ENCODE peak calls at places on chromosome 6, in ten cellular contexts. R, B, I, U, P, H, K, V, O and F are unnamed samples. For H3K4me1, the result is how much of the 10 kb centered on the place peaks cover.

GRCh38 chr6:113490356-113490755 is 366.8 kb upstream of the MARCKS start:
- DNase-seq in V (no peak), U (no peak), R (no peak), I (no peak), O (peak), H (no peak), K (no peak), B (no peak), P (no peak), F (no peak)

GRCh38 chr6:126091507-126091906 is 105.2 kb downstream of the TRMT11 start:
- DNase-seq in V (peak), O (no peak), I (no peak), H (no peak), K (peak), B (no peak), R (no peak), U (no peak), P (no peak), F (no peak)

GRCh38 chr6:125552819-125553218 is 196.6 kb upstream of the HEY2 start:
- DNase-seq in P (no peak), H (no peak), O (no peak), B (no peak), R (no peak), K (no peak), I (no peak), U (no peak), V (no peak), F (no peak)

GRCh38 chr6:152271681-152272464 is 365.3 kb downstream of the SYNE1 start:
- DNase-seq in H (peak), I (peak), P (no peak), B (peak), K (no peak), O (peak), U (no peak), R (no peak), V (peak), F (no peak)

GRCh38 chr6:34473967-34474366 is 8.1 kb downstream of the PACSIN1 start:
- DNase-seq in R (no peak), I (no peak), K (no peak), V (peak), P (no peak), O (no peak), H (no peak), B (no peak), U (no peak), F (no peak)

GRCh38 chr6:5905431-5906339 is 101.0 kb downstream of the NRN1 start:
- DNase-seq in O (peak), R (peak), I (peak), V (no peak), B (peak), H (peak), U (peak), P (no peak), K (no peak), F (no peak)

GRCh38 chr6:5082487-5083306 is 2.4 kb upstream of the PPP1R3G start:
- DNase-seq in H (peak), P (peak), K (no peak), I (no peak), V (peak), R (no peak), O (peak), U (no peak), B (no peak), F (no peak)

GRCh38 chr6:45681860-45682488 is 304.2 kb upstream of the SUPT3H start:
- DNase-seq in R (no peak), P (peak), V (peak), B (no peak), K (no peak), H (no peak), I (no peak), U (peak), O (peak), F (no peak)

GRCh38 chr6:29011276-29011734 is 6.2 kb upstream of the ZNF311 start:
- DNase-seq in U (peak), O (peak), V (peak), I (no peak), P (peak), R (no peak), B (no peak), K (peak), H (peak), F (peak)

GRCh38 chr6:21377356-21377755 is 216.2 kb upstream of the SOX4 start:
- DNase-seq in R (no peak), P (no peak), V (peak), H (no peak), O (no peak), I (no peak), K (no peak), U (no peak), B (no peak), F (no peak)

GRCh38 chr6:31582230-31582601 is at the start of gene LTB:
- DNase-seq in B (no peak), U (no peak), H (no peak), P (no peak), O (no peak), V (no peak), I (no peak), K (no peak), R (no peak), F (no peak)

GRCh38 chr6:77456531-77457248 is 6.6 kb downstream of the HTR1B start:
- DNase-seq in B (no peak), U (peak), R (no peak), P (peak), V (peak), O (peak), H (peak), K (no peak), I (no peak), F (no peak)

GRCh38 chr6:37643851-37644672 is 53.6 kb downstream of the MDGA1 start:
- DNase-seq in R (no peak), V (no peak), B (no peak), H (peak), P (no peak), K (no peak), U (no peak), O (no peak), I (peak), F (no peak)

GRCh38 chr6:3433005-3433404 is 23.8 kb downstream of the SLC22A23 start:
- DNase-seq in K (no peak), P (peak), I (no peak), H (no peak), B (peak), O (no peak), R (peak), V (no peak), U (no peak), F (no peak)

GRCh38 chr6:6543181-6543879 is 45.2 kb upstream of the LY86 start:
- DNase-seq in B (peak), H (no peak), U (no peak), P (no peak), O (no peak), R (no peak), V (no peak), K (no peak), I (no peak), F (no peak)

GRCh38 chr6:99458319-99458718 is 33.2 kb upstream of the PNISR start:
- DNase-seq in K (peak), H (peak), O (peak), U (peak), R (no peak), P (peak), V (peak), I (no peak), B (no peak), F (peak)

GRCh38 chr6:30061766-30062458 is 847 bp downstream of the POLR1H start:
- DNase-seq in I (no peak), K (no peak), P (no peak), R (peak), B (peak), O (peak), H (peak), U (peak), V (peak), F (no peak)

GRCh38 chr6:77136086-77136485 is 327.2 kb downstream of the HTR1B start:
- DNase-seq in P (no peak), R (no peak), I (no peak), O (peak), H (peak), V (no peak), K (no peak), U (no peak), B (no peak), F (no peak)

GRCh38 chr6:109455502-109456282 is at the start of gene MICAL1:
- DNase-seq in O (peak), B (peak), U (peak), V (peak), H (peak), I (peak), K (peak), P (peak), R (peak), F (no peak)

GRCh38 chr6:5219292-5219691 is 41.5 kb downstream of the LYRM4 start:
- DNase-seq in B (no peak), R (no peak), H (no peak), P (no peak), K (no peak), I (no peak), O (no peak), V (no peak), U (no peak), F (no peak)

GRCh38 chr6:104402572-104402971 is 457.1 kb downstream of the HACE1 start:
- DNase-seq in K (no peak), B (no peak), R (no peak), V (no peak), I (no peak), P (no peak), H (no peak), O (peak), U (no peak), F (no peak)

GRCh38 chr6:157944983-157945931 is 36.4 kb upstream of the SYNJ2 start:
- DNase-seq in U (no peak), O (no peak), V (no peak), I (no peak), H (peak), R (no peak), B (no peak), K (no peak), P (no peak), F (no peak)

GRCh38 chr6:11890849-11891248 is 112.2 kb upstream of the ADTRP start:
- DNase-seq in K (no peak), R (no peak), O (peak), V (no peak), P (no peak), I (no peak), B (no peak), H (peak), U (no peak), F (no peak)

GRCh38 chr6:128507337-128508310 is 12.8 kb downstream of the PTPRK start:
- DNase-seq in O (peak), B (no peak), P (peak), I (no peak), V (no peak), K (no peak), R (no peak), U (no peak), H (peak), F (no peak)

GRCh38 chr6:144417686-144418085 is 132.6 kb downstream of the UTRN start:
- DNase-seq in H (peak), P (no peak), I (no peak), U (no peak), R (no peak), B (no peak), O (peak), V (no peak), K (no peak), F (no peak)

GRCh38 chr6:144415835-144416237 is 130.7 kb downstream of the UTRN start:
- DNase-seq in U (no peak), I (no peak), R (no peak), H (peak), K (no peak), P (peak), O (peak), V (no peak), B (no peak), F (no peak)

GRCh38 chr6:144416773-144417172 is 131.6 kb downstream of the UTRN start:
- DNase-seq in H (peak), P (no peak), I (no peak), O (peak), R (no peak), V (no peak), U (no peak), B (no peak), K (no peak), F (no peak)

GRCh38 chr6:144415014-144415413 is 129.9 kb downstream of the UTRN start:
- DNase-seq in B (no peak), K (no peak), H (peak), P (peak), R (no peak), V (no peak), I (no peak), O (peak), U (no peak), F (no peak)

DNA sequence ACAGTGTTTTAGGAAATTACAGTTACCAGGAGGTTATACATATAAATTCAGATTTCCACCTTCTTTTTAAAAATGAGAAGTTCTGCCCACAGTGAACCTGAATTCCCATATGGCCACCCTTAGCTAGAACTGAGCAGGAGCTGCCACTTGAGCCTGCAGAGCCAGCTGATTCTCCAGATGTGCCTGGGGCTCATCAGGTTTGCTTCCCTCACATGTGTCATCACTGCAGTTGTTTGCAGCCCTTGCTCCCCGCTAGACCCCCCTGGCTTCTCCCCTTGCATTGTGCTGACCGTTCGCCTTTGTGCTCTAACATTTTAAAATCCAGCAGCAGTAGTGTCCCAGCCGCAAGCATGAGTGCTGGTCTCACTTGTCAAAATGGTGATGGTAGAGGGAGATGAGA is 131.1 kb downstream of the UTRN start:
- DNase-seq in R (no peak), K (no peak), B (no peak), P (no peak), H (no peak), U (no peak), V (no peak), O (no peak), I (no peak), F (no peak)
- H3K27ac ChIP-seq in R (no peak), K (no peak), B (no peak), P (peak), H (peak), U (no peak), V (no peak), O (peak), I (no peak), F (no peak)

GRCh38 chr6:164453835-164454234 is 855.6 kb downstream of the C6orf118 start:
- DNase-seq in I (no peak), P (no peak), H (no peak), U (no peak), K (no peak), R (no peak), O (no peak), V (no peak), B (no peak), F (no peak)

DNA sequence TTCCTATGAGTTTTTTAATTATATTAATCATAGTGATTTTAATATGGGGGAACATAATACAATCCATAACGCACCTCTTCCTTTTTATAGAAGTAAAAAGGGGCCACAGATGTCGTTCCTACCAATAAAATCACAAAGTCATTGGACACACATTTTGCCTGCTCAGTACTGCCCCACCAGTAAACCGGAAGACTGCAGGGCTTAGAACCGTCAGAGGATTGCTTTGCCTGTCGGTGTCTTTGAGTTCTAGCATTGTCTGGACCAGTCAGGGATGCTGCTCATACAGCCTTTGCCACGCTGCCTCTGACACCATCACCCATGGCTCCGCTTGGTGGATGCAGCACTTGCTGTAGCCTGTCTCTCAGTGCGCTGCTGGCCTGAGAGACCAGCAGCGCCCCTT is 853.6 kb downstream of the C6orf118 start:
- DNase-seq in O (no peak), P (peak), K (no peak), B (no peak), I (no peak), V (peak), R (no peak), U (no peak), H (no peak), F (no peak)
- H3K4me1 ChIP-seq in O (under half), P (under half), K (under half), B (under half), I (under half), V (under half), R (under half), U (under half), H (under half), F (under half)

DNA sequence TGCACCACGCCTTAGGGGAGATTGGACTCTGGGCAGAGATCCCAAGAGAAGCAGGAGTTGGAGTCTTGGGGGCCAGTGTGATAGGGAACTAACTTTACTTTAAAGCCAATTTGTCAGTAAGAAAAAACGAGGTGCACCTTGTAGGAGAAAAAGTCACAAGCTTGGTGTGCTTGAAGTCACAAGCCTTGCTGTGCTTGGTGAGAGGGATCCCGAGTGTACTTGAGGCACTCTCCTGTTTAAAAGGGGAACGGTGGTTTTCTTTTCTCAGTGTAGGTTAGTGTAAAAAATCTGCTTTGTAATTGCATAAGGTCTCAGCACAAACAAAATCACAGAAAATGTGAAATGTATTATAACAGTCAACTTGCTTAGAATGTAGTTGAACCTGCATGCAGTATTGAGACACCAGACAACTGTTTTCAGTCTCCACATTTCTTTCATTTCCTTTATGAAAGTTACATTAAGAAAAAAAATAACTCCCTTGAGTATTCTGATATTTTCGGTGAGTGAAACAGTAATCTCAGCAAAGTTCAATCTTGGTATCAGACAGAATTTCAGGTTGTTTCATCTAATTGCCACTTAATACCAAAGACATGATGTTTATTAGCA is 111.1 kb upstream of the DUSP22 start:
- DNase-seq in P (no peak), B (no peak), K (no peak), U (no peak), I (no peak), H (no peak), R (no peak), V (no peak), O (no peak), F (no peak)
- H3K27ac ChIP-seq in P (no peak), B (no peak), K (no peak), U (no peak), I (no peak), H (no peak), R (no peak), V (no peak), O (no peak), F (no peak)

DNA sequence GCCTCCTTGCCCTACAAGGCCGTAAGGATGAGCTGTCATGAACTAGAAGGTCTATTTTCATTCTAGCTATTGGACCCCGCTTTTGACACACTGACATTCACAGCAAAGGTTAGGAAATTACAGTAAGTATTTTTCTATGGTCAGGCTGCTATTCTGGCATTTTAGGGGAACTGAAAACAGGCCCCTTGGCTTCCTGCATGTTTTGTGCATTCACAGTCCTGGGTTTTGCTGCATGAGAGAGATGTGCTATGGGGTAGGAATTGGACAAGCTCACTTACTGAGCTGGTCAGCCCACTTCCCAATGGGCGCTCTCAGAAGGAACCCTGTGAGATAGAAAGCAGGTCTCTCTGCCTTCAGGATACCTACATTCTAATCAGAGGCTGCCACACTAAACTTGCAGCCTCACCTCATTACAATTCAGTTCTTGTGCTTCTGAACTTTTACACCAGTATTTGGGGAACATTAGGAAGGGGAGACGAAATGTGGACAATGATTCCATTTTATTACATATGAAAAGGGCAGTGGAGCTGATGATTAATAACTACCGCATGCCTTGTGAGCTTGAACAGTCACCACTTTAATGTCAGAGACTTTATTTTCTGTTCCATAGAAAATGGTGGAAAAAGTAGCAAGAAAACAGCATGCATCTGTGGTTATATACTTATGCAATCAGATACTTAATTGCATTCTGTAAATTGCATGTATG is 86.6 kb upstream of the TAB2 start:
- DNase-seq in O (no peak), B (no peak), P (no peak), V (no peak), H (no peak), I (no peak), U (no peak), R (no peak), K (no peak), F (no peak)
- H3K4me1 ChIP-seq in O (under half), B (under half), P (under half), V (under half), H (under half), I (under half), U (half or more), R (under half), K (under half), F (under half)

DNA sequence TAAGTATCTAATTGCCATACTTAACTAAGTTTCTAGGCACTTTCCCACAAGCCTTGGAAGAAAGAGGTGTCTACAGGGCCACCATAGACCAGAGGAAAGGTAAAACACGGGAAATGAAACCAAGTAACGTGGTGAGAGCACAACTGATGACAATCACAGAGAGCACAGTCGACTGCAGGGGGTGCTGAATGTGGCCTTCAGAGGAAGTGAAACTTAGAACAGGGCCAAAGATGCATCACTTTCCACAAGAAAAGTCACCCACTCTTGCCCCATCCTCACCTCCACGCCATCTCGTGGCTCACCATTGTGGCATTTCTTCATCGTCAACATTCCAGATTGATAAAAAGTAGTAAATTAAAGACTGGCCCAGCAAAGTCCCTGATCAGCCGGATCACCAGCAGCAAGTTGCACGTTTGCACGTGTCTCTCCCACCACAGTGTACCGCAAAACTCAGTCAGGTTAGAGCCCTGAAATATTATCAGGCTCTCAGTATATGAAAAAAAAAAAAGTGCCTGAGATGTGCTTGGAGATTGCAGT is 31.4 kb downstream of the HIVEP2 start:
- DNase-seq in O (no peak), U (no peak), V (no peak), K (no peak), P (no peak), H (no peak), I (no peak), R (no peak), B (no peak), F (no peak)
- H3K27ac ChIP-seq in O (no peak), U (no peak), V (no peak), K (no peak), P (no peak), H (no peak), I (no peak), R (peak), B (no peak), F (no peak)

GRCh38 chr6:111759836-111760785 is 113.1 kb downstream of the FYN start:
- DNase-seq in U (no peak), R (no peak), V (no peak), I (no peak), K (peak), P (no peak), B (no peak), O (no peak), H (peak), F (no peak)
- H3K4me1 ChIP-seq in U (under half), R (under half), V (under half), I (half or more), K (under half), P (under half), B (under half), O (under half), H (under half), F (under half)

GRCh38 chr6:17583811-17584210 is 16.3 kb upstream of the FAM8A1 start:
- DNase-seq in V (no peak), P (no peak), R (no peak), U (peak), K (no peak), B (no peak), O (no peak), I (no peak), H (peak), F (no peak)
- H3K27ac ChIP-seq in V (no peak), P (peak), R (peak), U (peak), K (no peak), B (peak), O (no peak), I (peak), H (no peak), F (no peak)